ENCODE peak calls at places on chromosomes 11 and 22, in nine cellular contexts. G is psoas muscle, Y is HFFc6, V is retinal pigment epithelial cell, E is astrocyte of the cerebellum, R is heart left ventricle, H is heart right ventricle, P is keratinocyte, D is A673. I is an unnamed sample.
A peak's percentile ranks its signal among the peaks of the same experiment; 100 is the strongest.

GRCh38 chr11:76596652-76597051 is 73.9 kb downstream of the LRRC32 start:
- DNase-seq in G (no peak), Y (no peak), V (no peak), E (no peak), R (no peak), H (no peak), P (no peak), D (no peak), I (no peak)

GRCh38 chr11:128052912-128053641 is 534.3 kb downstream of the ETS1 start:
- DNase-seq in G (no peak), Y (peak; percentile 75), V (no peak), E (no peak), R (no peak), H (no peak), P (no peak), D (peak; percentile 91), I (no peak)

GRCh38 chr11:44811841-44812448 is 85.2 kb downstream of the TSPAN18 start:
- DNase-seq in G (no peak), Y (no peak), V (no peak), E (no peak), R (no peak), H (no peak), P (no peak), D (no peak), I (no peak)

GRCh38 chr11:67255864-67256263 is 10.4 kb upstream of the GRK2 start:
- DNase-seq in G (no peak), Y (no peak), V (no peak), E (no peak), R (no peak), H (no peak), P (no peak), D (no peak), I (no peak)

GRCh38 chr11:75673977-75674582 is 5.2 kb upstream of the MAP6 start:
- DNase-seq in G (no peak), Y (peak; percentile 43), V (no peak), E (no peak), R (no peak), H (no peak), P (no peak), D (peak; percentile 57), I (no peak)

GRCh38 chr22:31393890-31394289 is 5.5 kb upstream of the DRG1 start:
- DNase-seq in G (no peak), Y (no peak), V (no peak), E (no peak), R (no peak), H (no peak), P (no peak), D (no peak), I (no peak)

GRCh38 chr11:18100926-18101656 is 4.8 kb downstream of the SAAL1 start:
- DNase-seq in G (no peak), Y (no peak), V (no peak), E (no peak), R (no peak), H (no peak), P (no peak), D (no peak), I (no peak)

GRCh38 chr11:96635655-96636054 is 245.8 kb downstream of the JRKL start:
- DNase-seq in G (peak; percentile 12), Y (no peak), V (no peak), E (no peak), R (no peak), H (no peak), P (no peak), D (no peak), I (no peak)

GRCh38 chr11:123518496-123519054 is 88.5 kb downstream of the GRAMD1B start:
- DNase-seq in G (no peak), Y (peak; percentile 31), V (no peak), E (no peak), R (no peak), H (no peak), P (no peak), D (no peak), I (no peak)

GRCh38 chr11:17012712-17013547 is 1.3 kb downstream of the PLEKHA7 start:
- DNase-seq in G (peak; percentile 34), Y (no peak), V (peak; percentile 65), E (peak; percentile 13), R (peak; percentile 45), H (peak; percentile 49), P (no peak), D (no peak), I (peak; percentile 85)

GRCh38 chr22:24503137-24503850 is 8.2 kb downstream of the UPB1 start:
- DNase-seq in G (peak; percentile 52), Y (peak; percentile 46), V (no peak), E (peak; percentile 33), R (peak; percentile 64), H (peak; percentile 65), P (no peak), D (peak; percentile 73), I (no peak)

GRCh38 chr11:68513930-68514487 is 53.5 kb downstream of the PPP6R3 start:
- DNase-seq in G (no peak), Y (no peak), V (no peak), E (no peak), R (no peak), H (no peak), P (no peak), D (no peak), I (no peak)

GRCh38 chr11:67389477-67389876 is 2.3 kb upstream of the RAD9A start:
- DNase-seq in G (no peak), Y (no peak), V (no peak), E (no peak), R (no peak), H (peak; percentile 50), P (no peak), D (no peak), I (no peak)

GRCh38 chr22:20657963-20658362 is 116.0 kb upstream of the SERPIND1 start:
- DNase-seq in G (no peak), Y (no peak), V (no peak), E (no peak), R (no peak), H (no peak), P (no peak), D (no peak), I (no peak)

GRCh38 chr11:87142594-87142993 is 104.9 kb downstream of the TMEM135 start:
- DNase-seq in G (no peak), Y (no peak), V (no peak), E (no peak), R (no peak), H (no peak), P (no peak), D (no peak), I (no peak)

GRCh38 chr11:93772123-93772522 is 12.0 kb upstream of the MED17 start:
- DNase-seq in G (no peak), Y (no peak), V (no peak), E (no peak), R (no peak), H (no peak), P (no peak), D (no peak), I (no peak)

GRCh38 chr11:64990222-64990918 is 6.4 kb downstream of the BATF2 start:
- DNase-seq in G (peak; percentile 45), Y (no peak), V (no peak), E (no peak), R (peak; percentile 60), H (peak; percentile 48), P (no peak), D (no peak), I (no peak)

GRCh38 chr22:48891688-48892380 is 935.8 kb downstream of the BRD1 start:
- DNase-seq in G (no peak), Y (no peak), V (no peak), E (no peak), R (no peak), H (no peak), P (no peak), D (no peak), I (no peak)
- TF ChIP-seq CTCF in G (no peak), Y (no peak), V (no peak), E (no peak), R (no peak), H (no peak), P (no peak), D (no peak), I (no peak)

GRCh38 chr11:90373971-90374370 is 151.1 kb upstream of the CHORDC1 start:
- DNase-seq in G (no peak), Y (no peak), V (no peak), E (no peak), R (no peak), H (no peak), P (no peak), D (no peak), I (no peak)
- TF ChIP-seq CTCF in G (no peak), Y (peak; percentile 8), V (peak; percentile 10), E (no peak), R (no peak), H (no peak), P (no peak), D (peak; percentile 32), I (peak; percentile 6)

DNA sequence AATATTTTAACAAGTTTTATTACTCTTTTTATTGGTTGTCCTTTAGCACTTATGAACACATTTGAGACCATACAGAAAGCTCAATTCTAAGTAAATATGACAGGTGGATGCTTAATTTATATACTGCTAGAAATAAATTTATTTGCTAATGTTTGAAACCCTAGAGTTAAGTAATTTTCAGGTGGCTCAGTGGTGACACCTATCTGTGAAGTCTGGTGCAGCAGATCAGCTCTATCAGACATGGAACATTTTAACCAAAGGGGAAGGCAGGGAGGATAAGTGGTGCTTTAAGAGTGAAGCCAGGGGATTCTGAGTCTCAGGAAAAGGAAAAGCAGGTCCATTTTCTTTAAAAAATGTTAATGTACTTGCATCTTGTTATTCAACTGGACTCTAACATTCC is 175.8 kb downstream of the DSCAML1 start:
- DNase-seq in G (no peak), Y (peak; percentile 4), V (no peak), E (no peak), R (no peak), H (no peak), P (no peak), D (peak; percentile 14), I (no peak)
- TF ChIP-seq CTCF in G (peak; percentile 21), Y (peak; percentile 85), V (peak; percentile 67), E (peak; percentile 58), R (peak; percentile 19), H (no peak), P (peak; percentile 47), D (peak; percentile 67), I (peak; percentile 65)

DNA sequence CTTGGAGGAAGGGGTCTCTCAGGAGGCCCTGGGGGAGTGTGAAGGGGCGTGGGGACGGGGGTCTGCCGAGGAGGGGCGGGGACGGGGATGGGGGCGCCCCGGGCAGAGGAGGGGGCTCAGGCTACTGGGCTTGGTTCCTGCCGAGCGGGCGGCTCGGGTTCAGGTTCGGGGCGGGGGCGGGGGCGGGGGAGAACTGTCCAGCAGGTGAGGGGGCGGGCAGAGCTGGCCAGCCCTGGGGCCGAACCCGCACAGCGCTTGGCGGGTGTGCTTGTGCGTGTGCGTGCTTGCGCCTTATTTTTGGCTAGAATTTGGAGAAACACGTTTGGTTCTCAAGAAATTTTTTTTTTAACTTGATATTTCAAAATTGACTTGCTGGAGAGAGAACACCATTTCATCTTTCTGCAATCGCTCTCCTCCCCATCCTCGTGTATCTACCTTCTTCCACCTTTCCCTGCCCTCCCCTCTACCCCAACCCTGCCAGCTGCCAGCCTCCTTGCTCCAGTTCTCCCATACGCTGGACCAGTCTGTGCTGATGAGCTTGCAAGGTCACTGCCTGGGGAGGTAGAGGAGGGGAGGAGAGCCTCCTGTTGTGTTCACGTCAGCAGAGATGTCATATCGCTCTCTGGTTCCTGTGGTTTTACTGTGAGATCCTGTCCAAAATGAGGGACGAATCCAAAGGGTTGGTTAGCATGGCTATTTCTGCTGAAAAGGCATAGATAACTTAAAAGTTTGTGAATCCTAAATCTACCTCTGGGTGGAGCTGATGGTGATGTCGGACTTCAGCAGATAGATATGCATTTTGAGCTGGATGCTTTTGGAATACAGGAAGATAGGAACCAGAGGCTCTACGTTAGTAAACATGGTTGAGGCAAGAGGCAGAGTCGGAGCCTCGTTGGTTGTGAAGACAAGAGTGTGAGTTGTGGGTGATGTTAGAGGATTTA is 668 bp downstream of the MADD start:
- DNase-seq in G (no peak), Y (peak; percentile 55), V (no peak), E (no peak), R (no peak), H (no peak), P (no peak), D (peak; percentile 83), I (no peak)
- TF ChIP-seq CTCF in G (no peak), Y (peak; percentile 49), V (no peak), E (peak; percentile 31), R (no peak), H (no peak), P (peak; percentile 13), D (peak; percentile 60), I (no peak)